ENCODE peak calls at places on chromosomes 7 and 10, in eight cellular contexts. U is cardiac fibroblast; B is NCI-H187; H is heart left ventricle; D is coronary artery; Q is naive thymus-derived CD8-positive, alpha-beta T cell; W is stimulated activated CD4-positive, alpha-beta T cell treated with anti-CD3 and anti-CD28 coated beads, Interleukin-15, amount 100 ng/mL, for 24 hours; L is mesenteric fat pad. K is an unnamed sample.

GRCh38 chr7:99352247-99352646 is 22.3 kb upstream of the ARPC1B start:
- DNase-seq in B (no peak), H (no peak), W (no peak), L (peak; percentile 33), Q (no peak), D (no peak), U (no peak), K (no peak)

GRCh38 chr10:44335330-44336021 is 49.4 kb downstream of the CXCL12 start:
- DNase-seq in H (no peak), D (peak; percentile 24), B (no peak), W (no peak), Q (no peak), U (no peak), L (no peak), K (no peak)

GRCh38 chr10:47409171-47409865 is 25.2 kb upstream of the ZNF488 start:
- DNase-seq in L (peak; percentile 88), D (no peak), H (no peak), Q (no peak), U (no peak), W (no peak), B (no peak), K (no peak)

GRCh38 chr7:123241809-123242208 is 42.0 kb upstream of the SLC13A1 start:
- DNase-seq in H (no peak), U (no peak), D (no peak), Q (no peak), L (no peak), B (no peak), W (no peak), K (no peak)

GRCh38 chr7:45143616-45144015 is 14.0 kb upstream of the RAMP3 start:
- DNase-seq in Q (no peak), L (no peak), H (no peak), W (no peak), U (no peak), B (no peak), D (no peak), K (no peak)

GRCh38 chr7:128450409-128450808 is 5.3 kb upstream of the HILPDA start:
- DNase-seq in B (no peak), U (peak; percentile 52), Q (no peak), W (no peak), D (no peak), H (no peak), L (no peak), K (no peak)

GRCh38 chr7:130912086-130912909 is 178.3 kb upstream of the KLF14 start:
- DNase-seq in L (no peak), U (peak; percentile 86), B (no peak), W (no peak), Q (peak; percentile 52), D (peak; percentile 62), H (no peak), K (no peak)

GRCh38 chr7:24968165-24968564 is 11.8 kb downstream of the OSBPL3 start:
- DNase-seq in W (no peak), B (no peak), U (no peak), D (no peak), L (no peak), Q (no peak), H (no peak), K (no peak)

GRCh38 chr7:114973147-114973546 is 51.3 kb downstream of the MDFIC start:
- DNase-seq in U (peak; percentile 78), Q (no peak), B (no peak), H (no peak), L (no peak), W (no peak), D (no peak), K (no peak)

GRCh38 chr10:6140965-6141295 is 52.1 kb downstream of the RBM17 start:
- DNase-seq in D (no peak), Q (no peak), B (no peak), L (no peak), W (no peak), H (no peak), U (no peak), K (no peak)

GRCh38 chr7:104299323-104299722 is 29.1 kb upstream of the LHFPL3 start:
- DNase-seq in W (no peak), D (no peak), L (no peak), Q (no peak), H (no peak), U (no peak), B (no peak), K (peak; percentile 48)

GRCh38 chr7:32042900-32043299 is 27.3 kb downstream of the PDE1C start:
- DNase-seq in U (no peak), L (no peak), D (no peak), B (no peak), W (no peak), Q (no peak), H (no peak), K (no peak)

GRCh38 chr7:145848691-145849090 is 267.9 kb upstream of the CNTNAP2 start:
- DNase-seq in Q (no peak), U (no peak), D (no peak), L (no peak), H (no peak), B (no peak), W (no peak), K (no peak)

GRCh38 chr10:126243976-126244375 is 144.3 kb downstream of the ADAM12 start:
- DNase-seq in Q (no peak), D (no peak), B (no peak), W (no peak), H (no peak), L (no peak), U (peak; percentile 71), K (no peak)